ENCODE peak calls at places on chromosomes 3 and 15, in nine cellular contexts. I is cardiac muscle cell; N is effector CD4-positive, alpha-beta T cell; T is AG20443; C is A549; Q is neural progenitor cell; K is EH; V is caudate nucleus; W is HS-5. B is an unnamed sample.

GRCh38 chr3:140050977-140051957 is 116.3 kb downstream of the CLSTN2 start:
- DNase-seq in I (no peak), N (no peak), T (peak), C (no peak), Q (peak), K (no peak), V (peak), W (no peak), B (no peak)

GRCh38 chr15:43498988-43499387 is 6.0 kb upstream of the TP53BP1 start:
- DNase-seq in I (no peak), N (no peak), T (no peak), C (no peak), Q (no peak), K (no peak), V (no peak), W (no peak), B (no peak)

GRCh38 chr3:62954579-62954978 is 79.4 kb upstream of the CADPS start:
- DNase-seq in I (no peak), N (no peak), T (no peak), C (no peak), Q (peak), K (peak), V (no peak), W (no peak), B (no peak)

GRCh38 chr15:69509131-69509530 is 56.5 kb downstream of the RPLP1 start:
- DNase-seq in I (no peak), N (no peak), T (peak), C (no peak), Q (no peak), K (no peak), V (no peak), W (no peak), B (no peak)

GRCh38 chr15:32861741-32862140 is 143.9 kb downstream of the GREM1 start:
- DNase-seq in I (peak), N (no peak), T (peak), C (no peak), Q (peak), K (peak), V (peak), W (no peak), B (no peak)

GRCh38 chr15:65101418-65101890 is 13.5 kb downstream of the UBAP1L start:
- DNase-seq in I (peak), N (peak), T (peak), C (peak), Q (peak), K (peak), V (peak), W (no peak), B (peak)

GRCh38 chr3:195896361-195897080 is 11.8 kb downstream of the TNK2 start:
- DNase-seq in I (peak), N (no peak), T (peak), C (no peak), Q (peak), K (peak), V (peak), W (no peak), B (no peak)

GRCh38 chr15:69031013-69032001 is 16.8 kb downstream of the NOX5 start:
- DNase-seq in I (peak), N (no peak), T (peak), C (peak), Q (peak), K (peak), V (no peak), W (no peak), B (no peak)

GRCh38 chr3:36591959-36592358 is 172.4 kb downstream of the DCLK3 start:
- DNase-seq in I (peak), N (no peak), T (peak), C (no peak), Q (no peak), K (peak), V (no peak), W (no peak), B (no peak)

GRCh38 chr15:69780981-69781380 is 316.7 kb downstream of the TLE3 start:
- DNase-seq in I (no peak), N (no peak), T (no peak), C (no peak), Q (no peak), K (peak), V (no peak), W (no peak), B (no peak)

GRCh38 chr15:66862878-66863335 is 160.9 kb downstream of the SMAD6 start:
- DNase-seq in I (peak), N (peak), T (peak), C (peak), Q (peak), K (peak), V (peak), W (no peak), B (peak)